ENCODE peak calls at places on chromosomes 5 and 9, in four cellular contexts. R is tibial nerve; W is NCI-H510A treated with DMSO at 0.1 percent for 48 hours; U is activated naive CD8-positive, alpha-beta T cell treated with anti-CD3 and anti-CD28 coated beads, Interleukin-2, amount 10 ng/mL, durations not matched to agents 7 days and 5 days. V is an unnamed sample.

GRCh38 chr5:115583474-115583873 is 18.8 kb downstream of the TICAM2 start:
- DNase-seq in R (no peak), U (no peak), W (no peak), V (peak)

GRCh38 chr5:142722146-142722545 is 36.3 kb upstream of the FGF1 start:
- DNase-seq in W (no peak), R (no peak), U (no peak), V (no peak)

GRCh38 chr5:95081500-95082355 is 203.2 kb downstream of the MCTP1 start:
- DNase-seq in W (no peak), U (no peak), R (peak), V (peak)

GRCh38 chr9:115107701-115108100 is 10.3 kb downstream of the TNC start:
- DNase-seq in R (no peak), U (no peak), W (no peak), V (no peak)

GRCh38 chr9:27861887-27862286 is 288.6 kb upstream of the C9orf72 start:
- DNase-seq in U (no peak), W (no peak), R (no peak), V (peak)

GRCh38 chr5:54701179-54701578 is 183.6 kb downstream of the SNX18 start:
- DNase-seq in U (no peak), R (no peak), W (no peak), V (peak)

GRCh38 chr9:20043461-20043860 is 254.6 kb upstream of the SLC24A2 start:
- DNase-seq in U (no peak), W (no peak), R (no peak), V (no peak)

GRCh38 chr9:136724772-136725171 is 12.4 kb downstream of the DIPK1B start:
- DNase-seq in W (no peak), U (no peak), R (no peak), V (no peak)

GRCh38 chr9:68934319-68934644 is 79.6 kb downstream of the PRKACG start:
- DNase-seq in W (no peak), U (no peak), R (no peak), V (no peak)

GRCh38 chr5:119386945-119387344 is 31.1 kb downstream of the TNFAIP8 start:
- DNase-seq in U (no peak), R (peak), W (no peak), V (no peak)

GRCh38 chr9:133485531-133486260 is 6.8 kb upstream of the SLC2A6 start:
- DNase-seq in R (no peak), W (no peak), U (peak), V (no peak)

V was measured in kidney epithelial cell.